ENCODE peak calls at places on chromosomes 6 and 20, in seven cellular contexts. T, C, I, K, B, A and F are unnamed samples. For H3K4me1 and H3K36me3, the result is how much of the 10 kb centered on the place peaks cover.

GRCh38 chr20:3283222-3283820 is 44.3 kb upstream of the SLC4A11 start:
- DNase-seq in A (no peak), B (no peak), T (no peak), K (no peak), I (no peak), C (no peak), F (no peak)

GRCh38 chr6:26554669-26555504 is 16.7 kb downstream of the HMGN4 start:
- DNase-seq in A (peak), K (peak), B (no peak), C (peak), I (no peak), T (peak), F (peak)

GRCh38 chr6:104908431-104909139 is 48.3 kb upstream of the LIN28B start:
- DNase-seq in T (no peak), A (no peak), I (no peak), C (no peak), K (no peak), B (no peak), F (no peak)

GRCh38 chr6:21639316-21639715 is 45.8 kb downstream of the SOX4 start:
- DNase-seq in A (no peak), K (no peak), T (no peak), I (no peak), B (no peak), C (no peak), F (no peak)

GRCh38 chr6:10505529-10505928 is 15.6 kb upstream of the GCNT2 start:
- DNase-seq in A (no peak), C (no peak), K (no peak), B (no peak), T (no peak), I (no peak), F (no peak)

GRCh38 chr20:40648505-40649072 is 40.4 kb downstream of the MAFB start:
- DNase-seq in I (no peak), K (no peak), B (no peak), C (no peak), A (no peak), T (no peak), F (no peak)

GRCh38 chr6:51817832-51818231 is 269.6 kb downstream of the PKHD1 start:
- DNase-seq in I (no peak), K (no peak), A (no peak), T (no peak), B (no peak), C (no peak), F (no peak)

GRCh38 chr6:21033575-21034026 is 499.3 kb downstream of the CDKAL1 start:
- DNase-seq in T (peak), C (peak), B (no peak), K (no peak), A (no peak), I (no peak), F (no peak)

GRCh38 chr20:35564905-35565304 is 23.0 kb downstream of the ERGIC3 start:
- DNase-seq in T (no peak), B (peak), A (no peak), C (no peak), K (no peak), I (no peak), F (no peak)

GRCh38 chr6:138546733-138547185 is 47.5 kb upstream of the NHSL1 start:
- DNase-seq in I (no peak), K (no peak), B (no peak), T (no peak), A (no peak), C (no peak), F (peak)

GRCh38 chr6:141398954-141399353 is 733.8 kb upstream of the GJE1 start:
- DNase-seq in C (no peak), K (no peak), I (no peak), B (no peak), A (no peak), T (no peak), F (no peak)

GRCh38 chr6:27066802-27067201 is 180.7 kb upstream of the PRSS16 start:
- DNase-seq in A (no peak), C (no peak), K (no peak), T (no peak), I (no peak), B (no peak), F (no peak)

GRCh38 chr20:58467572-58468330 is 47.4 kb downstream of the APCDD1L start:
- DNase-seq in T (no peak), I (no peak), C (no peak), K (no peak), A (no peak), B (no peak), F (no peak)

GRCh38 chr20:59382907-59383306 is 82.5 kb downstream of the EDN3 start:
- DNase-seq in I (no peak), T (no peak), B (no peak), A (no peak), K (no peak), C (no peak), F (no peak)

GRCh38 chr20:2840967-2841531 is 504 bp downstream of the VPS16 start:
- DNase-seq in B (peak), T (peak), C (peak), K (no peak), I (peak), A (peak), F (peak)

GRCh38 chr6:41688256-41688965 is 47.0 kb downstream of the TFEB start:
- DNase-seq in B (peak), K (no peak), C (no peak), A (no peak), T (no peak), I (no peak), F (no peak)

GRCh38 chr6:162404926-162405325 is 322.6 kb downstream of the PRKN start:
- DNase-seq in B (no peak), T (no peak), A (no peak), I (no peak), K (no peak), C (no peak), F (no peak)

GRCh38 chr6:2351807-2352431 is 106.5 kb upstream of the GMDS start:
- DNase-seq in B (no peak), C (no peak), T (no peak), K (no peak), I (no peak), A (no peak), F (no peak)

GRCh38 chr20:50302463-50303041 is 111.9 kb downstream of the CEBPB start:
- DNase-seq in C (no peak), T (peak), B (peak), A (no peak), K (no peak), I (peak), F (no peak)

GRCh38 chr6:35491558-35492541 is 5.0 kb downstream of the TEAD3 start:
- DNase-seq in K (no peak), I (peak), A (no peak), C (peak), B (no peak), T (no peak), F (no peak)

GRCh38 chr6:47655719-47656595 is 42.4 kb upstream of the ADGRF4 start:
- DNase-seq in I (peak), A (no peak), K (peak), T (peak), B (no peak), C (no peak), F (peak)

GRCh38 chr20:43983904-43984361 is 69.3 kb downstream of the TOX2 start:
- DNase-seq in C (no peak), B (no peak), A (no peak), I (no peak), K (no peak), T (no peak), F (no peak)

GRCh38 chr6:106511274-106512047 is 117.8 kb downstream of the RTN4IP1 start:
- DNase-seq in T (peak), C (no peak), K (peak), B (peak), A (peak), I (peak), F (peak)

GRCh38 chr20:53917145-53918009 is 153.0 kb downstream of the BCAS1 start:
- DNase-seq in K (no peak), I (no peak), B (peak), C (peak), A (no peak), T (peak), F (no peak)

GRCh38 chr6:110529907-110530306 is 53.5 kb upstream of the SLC22A16 start:
- DNase-seq in A (no peak), B (no peak), I (no peak), T (no peak), C (no peak), K (no peak), F (no peak)

GRCh38 chr6:20284672-20285071 is 72.4 kb upstream of the MBOAT1 start:
- DNase-seq in K (no peak), I (no peak), B (no peak), T (no peak), C (no peak), A (no peak), F (no peak)

GRCh38 chr6:10521104-10521808 is at the start of gene GCNT2:
- DNase-seq in I (peak), T (no peak), B (no peak), K (no peak), C (no peak), A (no peak), F (peak)

GRCh38 chr20:24423794-24424307 is 45.6 kb upstream of the SYNDIG1 start:
- DNase-seq in K (no peak), I (no peak), T (no peak), A (no peak), B (no peak), C (no peak), F (no peak)

GRCh38 chr20:32966881-32967781 is 37.1 kb downstream of the SUN5 start:
- DNase-seq in T (no peak), K (no peak), C (no peak), A (no peak), I (no peak), B (no peak), F (no peak)

GRCh38 chr6:36984581-36985383 is 1.2 kb downstream of the MTCH1 start:
- DNase-seq in C (no peak), I (peak), B (no peak), K (peak), A (no peak), T (peak), F (peak)

GRCh38 chr6:34560366-34561226 is 4.5 kb upstream of the SPDEF start:
- DNase-seq in I (peak), C (peak), T (no peak), B (no peak), K (no peak), A (no peak), F (no peak)

GRCh38 chr6:167481527-167481926 is 156.6 kb downstream of the TTLL2 start:
- DNase-seq in K (no peak), A (no peak), C (no peak), B (no peak), I (no peak), T (no peak), F (no peak)

GRCh38 chr6:20700375-20700774 is 166.1 kb downstream of the CDKAL1 start:
- DNase-seq in A (no peak), K (no peak), I (no peak), T (no peak), B (no peak), C (no peak), F (no peak)

GRCh38 chr6:157513004-157513603 is 132.1 kb downstream of the ZDHHC14 start:
- DNase-seq in A (no peak), K (no peak), T (no peak), C (no peak), B (no peak), I (no peak), F (no peak)

GRCh38 chr20:52826722-52827121 is 145.4 kb upstream of the TSHZ2 start:
- DNase-seq in C (no peak), B (no peak), T (no peak), A (no peak), I (no peak), K (no peak), F (no peak)
- H3K4me1 ChIP-seq in C (under half), B (under half), T (under half), A (under half), I (under half), K (under half), F (under half)

GRCh38 chr20:62473200-62473585 is 2.6 kb downstream of the GATA5 start:
- DNase-seq in K (no peak), C (no peak), I (no peak), T (no peak), B (no peak), A (no peak), F (no peak)
- H3K4me3 ChIP-seq in K (no peak), C (no peak), I (peak), T (no peak), B (no peak), A (no peak), F (no peak)

GRCh38 chr6:89939144-89939543 is 44.9 kb downstream of the GJA10 start:
- DNase-seq in B (no peak), T (no peak), I (no peak), C (no peak), K (no peak), A (no peak), F (no peak)
- H3K36me3 ChIP-seq in B (under half), T (under half), I (under half), C (under half), K (under half), A (half or more), F (under half)

GRCh38 chr6:143528164-143528811 is 16.8 kb upstream of the FUCA2 start:
- DNase-seq in C (no peak), B (no peak), A (no peak), I (no peak), T (no peak), K (no peak), F (no peak)
- H3K4me1 ChIP-seq in C (under half), B (under half), A (under half), I (under half), T (under half), K (under half), F (under half)

DNA sequence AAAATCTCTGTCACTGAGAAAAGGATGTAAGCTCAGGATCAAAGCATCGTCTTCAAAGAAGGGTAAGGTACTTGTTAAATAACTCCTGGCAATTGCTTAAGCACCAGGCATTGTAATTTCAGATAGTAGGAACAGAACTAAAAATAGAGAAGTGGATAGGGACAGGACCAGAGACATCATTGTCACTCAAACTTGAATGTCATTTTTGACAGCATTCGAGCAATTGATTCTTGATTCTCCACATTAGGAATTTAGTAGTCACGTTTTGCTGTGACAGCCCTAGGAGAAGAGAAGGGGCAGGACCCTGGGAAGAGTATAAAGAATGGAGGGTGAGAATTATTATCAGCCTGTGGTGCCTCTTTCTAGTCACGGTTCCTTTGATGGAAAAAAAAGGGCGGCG is 50.1 kb upstream of the BACH2 start:
- DNase-seq in T (no peak), A (no peak), K (no peak), C (no peak), B (no peak), I (no peak), F (no peak)
- H3K4me3 ChIP-seq in T (no peak), A (no peak), K (no peak), C (no peak), B (no peak), I (no peak), F (no peak)

DNA sequence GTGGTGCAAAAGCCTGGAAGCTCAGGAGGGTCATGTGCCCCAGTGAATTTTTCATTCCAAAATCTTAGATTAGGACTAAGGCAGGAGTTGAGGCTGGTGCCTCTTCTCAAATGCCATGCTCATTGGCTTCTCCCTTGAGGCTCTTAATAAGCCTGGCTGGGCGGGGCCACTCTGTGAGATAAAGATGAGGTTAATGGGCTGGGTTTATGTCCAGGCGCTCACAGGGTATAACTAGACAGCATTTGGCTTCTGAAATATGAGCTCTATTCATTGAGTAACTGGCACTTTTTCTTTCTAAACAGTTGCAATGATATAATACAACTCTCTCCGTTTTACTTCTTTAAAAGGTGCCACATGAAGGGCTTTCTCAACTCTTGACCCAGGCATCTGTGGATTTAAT is 156.3 kb downstream of the SCML4 start:
- DNase-seq in K (no peak), B (no peak), I (no peak), A (no peak), T (no peak), C (no peak), F (no peak)
- H3K36me3 ChIP-seq in K (under half), B (under half), I (under half), A (under half), T (under half), C (under half), F (under half)

DNA sequence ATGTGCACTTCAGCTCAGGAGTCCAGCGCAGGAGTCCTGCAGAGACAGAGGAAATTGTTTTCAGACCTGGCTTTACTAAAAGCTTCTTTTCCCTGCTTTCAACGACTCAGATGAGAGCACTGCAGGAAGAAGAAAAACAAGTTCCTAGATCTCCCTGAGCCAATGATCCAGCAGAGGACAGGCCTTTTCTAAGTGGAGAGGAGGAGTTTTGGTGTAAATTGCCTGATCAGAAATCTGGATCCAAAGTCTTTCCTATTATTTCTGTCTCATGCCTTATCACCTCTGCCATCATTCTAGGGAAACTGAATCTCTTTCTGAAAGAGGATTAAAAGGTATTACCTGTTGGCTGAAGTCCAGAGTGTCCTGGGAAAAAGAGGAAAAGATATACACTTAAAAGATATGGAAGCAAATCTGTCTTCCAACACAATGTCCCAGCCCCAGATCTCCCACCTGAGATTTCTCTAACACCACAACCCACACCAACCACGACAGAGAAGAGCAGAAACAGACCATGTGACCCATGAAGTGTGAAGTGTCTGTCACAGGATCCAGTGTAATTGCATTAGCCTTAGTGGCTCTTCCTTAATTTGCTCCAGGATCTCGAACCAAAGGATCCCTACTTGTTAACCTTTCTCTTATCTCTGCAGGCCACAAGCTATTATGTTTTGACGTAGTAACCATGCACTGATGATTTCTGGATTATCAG is 23.1 kb upstream of the HLA-DRB5 start:
- DNase-seq in T (no peak), K (no peak), A (no peak), B (no peak), C (no peak), I (no peak), F (no peak)
- H3K4me1 ChIP-seq in T (under half), K (under half), A (under half), B (under half), C (under half), I (under half), F (under half)